ENCODE peak calls at places on chromosomes 3 and 15, in six cellular contexts. One of them, this sample, is unnamed.

GRCh38 chr3:159855599-159856495 is 132.8 kb upstream of the IL12A start:
- DNase-seq in posterior vena cava: no peak
- DNase-seq in cardiac muscle cell: no peak
- DNase-seq in HS-27A: no peak
- DNase-seq in activated T-helper 1 cell treated with Interleukin-2 at 50 U/mL for 16 hours: no peak
- DNase-seq in choroid plexus epithelial cell: peak
- DNase-seq in this sample: no peak

GRCh38 chr3:43257850-43258249 is 28.5 kb upstream of the SNRK start:
- DNase-seq in cardiac muscle cell: no peak
- DNase-seq in HS-27A: no peak
- DNase-seq in choroid plexus epithelial cell: no peak
- DNase-seq in posterior vena cava: no peak
- DNase-seq in activated T-helper 1 cell treated with Interleukin-2 at 50 U/mL for 16 hours: no peak
- DNase-seq in this sample: no peak

GRCh38 chr3:122786067-122786466 is 7.6 kb downstream of the HSPBAP1 start:
- DNase-seq in activated T-helper 1 cell treated with Interleukin-2 at 50 U/mL for 16 hours: no peak
- DNase-seq in posterior vena cava: no peak
- DNase-seq in cardiac muscle cell: no peak
- DNase-seq in choroid plexus epithelial cell: peak
- DNase-seq in HS-27A: no peak
- DNase-seq in this sample: peak

GRCh38 chr3:170506556-170506955 is 79.3 kb downstream of the SLC7A14 start:
- DNase-seq in cardiac muscle cell: peak
- DNase-seq in activated T-helper 1 cell treated with Interleukin-2 at 50 U/mL for 16 hours: no peak
- DNase-seq in HS-27A: no peak
- DNase-seq in posterior vena cava: no peak
- DNase-seq in choroid plexus epithelial cell: peak
- DNase-seq in this sample: peak

GRCh38 chr3:13016083-13016725 is 57.0 kb downstream of the IQSEC1 start:
- DNase-seq in activated T-helper 1 cell treated with Interleukin-2 at 50 U/mL for 16 hours: peak
- DNase-seq in cardiac muscle cell: no peak
- DNase-seq in HS-27A: no peak
- DNase-seq in posterior vena cava: peak
- DNase-seq in choroid plexus epithelial cell: no peak
- DNase-seq in this sample: no peak

GRCh38 chr15:100292010-100292409 is 49.8 kb downstream of the ADAMTS17 start:
- DNase-seq in cardiac muscle cell: no peak
- DNase-seq in HS-27A: no peak
- DNase-seq in posterior vena cava: no peak
- DNase-seq in choroid plexus epithelial cell: no peak
- DNase-seq in activated T-helper 1 cell treated with Interleukin-2 at 50 U/mL for 16 hours: no peak
- DNase-seq in this sample: no peak

GRCh38 chr3:155078959-155079794 is 942 bp upstream of the MME start:
- DNase-seq in cardiac muscle cell: no peak
- DNase-seq in activated T-helper 1 cell treated with Interleukin-2 at 50 U/mL for 16 hours: no peak
- DNase-seq in HS-27A: peak
- DNase-seq in posterior vena cava: no peak
- DNase-seq in choroid plexus epithelial cell: peak
- DNase-seq in this sample: peak

GRCh38 chr3:118900737-118901525 is 133.7 kb downstream of the IGSF11 start:
- DNase-seq in posterior vena cava: no peak
- DNase-seq in activated T-helper 1 cell treated with Interleukin-2 at 50 U/mL for 16 hours: no peak
- DNase-seq in cardiac muscle cell: no peak
- DNase-seq in HS-27A: no peak
- DNase-seq in choroid plexus epithelial cell: no peak
- DNase-seq in this sample: no peak

GRCh38 chr3:133384331-133385027 is 15.4 kb upstream of the BFSP2 start:
- DNase-seq in HS-27A: no peak
- DNase-seq in posterior vena cava: no peak
- DNase-seq in activated T-helper 1 cell treated with Interleukin-2 at 50 U/mL for 16 hours: no peak
- DNase-seq in cardiac muscle cell: peak
- DNase-seq in choroid plexus epithelial cell: peak
- DNase-seq in this sample: peak

GRCh38 chr3:71902258-71903128 is 117.5 kb upstream of the PROK2 start:
- DNase-seq in cardiac muscle cell: no peak
- DNase-seq in choroid plexus epithelial cell: no peak
- DNase-seq in posterior vena cava: no peak
- DNase-seq in HS-27A: no peak
- DNase-seq in activated T-helper 1 cell treated with Interleukin-2 at 50 U/mL for 16 hours: no peak
- DNase-seq in this sample: no peak

GRCh38 chr3:111895079-111895478 is 36.0 kb downstream of the PHLDB2 start:
- DNase-seq in posterior vena cava: no peak
- DNase-seq in cardiac muscle cell: peak
- DNase-seq in HS-27A: no peak
- DNase-seq in activated T-helper 1 cell treated with Interleukin-2 at 50 U/mL for 16 hours: no peak
- DNase-seq in choroid plexus epithelial cell: peak
- DNase-seq in this sample: peak

GRCh38 chr15:70132148-70132547 is 34.4 kb upstream of the TLE3 start:
- DNase-seq in activated T-helper 1 cell treated with Interleukin-2 at 50 U/mL for 16 hours: no peak
- DNase-seq in choroid plexus epithelial cell: peak
- DNase-seq in cardiac muscle cell: no peak
- DNase-seq in HS-27A: no peak
- DNase-seq in posterior vena cava: no peak
- DNase-seq in this sample: peak

GRCh38 chr3:186162221-186162620 is 53.3 kb upstream of the ETV5 start:
- DNase-seq in choroid plexus epithelial cell: peak
- DNase-seq in cardiac muscle cell: no peak
- DNase-seq in HS-27A: no peak
- DNase-seq in activated T-helper 1 cell treated with Interleukin-2 at 50 U/mL for 16 hours: no peak
- DNase-seq in posterior vena cava: no peak
- DNase-seq in this sample: no peak

GRCh38 chr3:86995537-86995936 is 4.6 kb upstream of the VGLL3 start:
- DNase-seq in choroid plexus epithelial cell: peak
- DNase-seq in HS-27A: peak
- DNase-seq in cardiac muscle cell: no peak
- DNase-seq in posterior vena cava: no peak
- DNase-seq in activated T-helper 1 cell treated with Interleukin-2 at 50 U/mL for 16 hours: no peak
- DNase-seq in this sample: peak

GRCh38 chr3:155218470-155218869 is 75.0 kb downstream of the STRIT1 start:
- DNase-seq in cardiac muscle cell: no peak
- DNase-seq in posterior vena cava: no peak
- DNase-seq in activated T-helper 1 cell treated with Interleukin-2 at 50 U/mL for 16 hours: no peak
- DNase-seq in choroid plexus epithelial cell: peak
- DNase-seq in HS-27A: no peak
- DNase-seq in this sample: no peak

GRCh38 chr3:8660271-8660731 is 15.7 kb upstream of the SSUH2 start:
- DNase-seq in posterior vena cava: no peak
- DNase-seq in HS-27A: peak
- DNase-seq in cardiac muscle cell: peak
- DNase-seq in choroid plexus epithelial cell: peak
- DNase-seq in activated T-helper 1 cell treated with Interleukin-2 at 50 U/mL for 16 hours: no peak
- DNase-seq in this sample: peak

GRCh38 chr3:12875857-12876451 is 34.6 kb upstream of the RPL32 start:
- DNase-seq in HS-27A: no peak
- DNase-seq in activated T-helper 1 cell treated with Interleukin-2 at 50 U/mL for 16 hours: no peak
- DNase-seq in posterior vena cava: no peak
- DNase-seq in choroid plexus epithelial cell: peak
- DNase-seq in cardiac muscle cell: peak
- DNase-seq in this sample: no peak

GRCh38 chr15:101198031-101198430 is 53.8 kb downstream of the CHSY1 start:
- DNase-seq in choroid plexus epithelial cell: no peak
- DNase-seq in cardiac muscle cell: no peak
- DNase-seq in activated T-helper 1 cell treated with Interleukin-2 at 50 U/mL for 16 hours: no peak
- DNase-seq in HS-27A: no peak
- DNase-seq in posterior vena cava: peak
- DNase-seq in this sample: no peak

GRCh38 chr3:155744091-155744625 is 713 bp downstream of the PLCH1 start:
- DNase-seq in posterior vena cava: no peak
- DNase-seq in cardiac muscle cell: peak
- DNase-seq in HS-27A: no peak
- DNase-seq in choroid plexus epithelial cell: no peak
- DNase-seq in activated T-helper 1 cell treated with Interleukin-2 at 50 U/mL for 16 hours: peak
- DNase-seq in this sample: peak

GRCh38 chr3:105513042-105513441 is 146.3 kb downstream of the ALCAM start:
- DNase-seq in HS-27A: peak
- DNase-seq in cardiac muscle cell: no peak
- DNase-seq in choroid plexus epithelial cell: peak
- DNase-seq in activated T-helper 1 cell treated with Interleukin-2 at 50 U/mL for 16 hours: no peak
- DNase-seq in posterior vena cava: no peak
- DNase-seq in this sample: peak

GRCh38 chr3:126678691-126679317 is 23.9 kb upstream of the TXNRD3 start:
- DNase-seq in activated T-helper 1 cell treated with Interleukin-2 at 50 U/mL for 16 hours: no peak
- DNase-seq in cardiac muscle cell: no peak
- DNase-seq in HS-27A: no peak
- DNase-seq in posterior vena cava: no peak
- DNase-seq in choroid plexus epithelial cell: no peak
- DNase-seq in this sample: no peak

GRCh38 chr15:85756411-85757072 is 38.2 kb downstream of the KLHL25 start:
- DNase-seq in activated T-helper 1 cell treated with Interleukin-2 at 50 U/mL for 16 hours: no peak
- DNase-seq in HS-27A: no peak
- DNase-seq in posterior vena cava: peak
- DNase-seq in cardiac muscle cell: no peak
- DNase-seq in choroid plexus epithelial cell: no peak
- DNase-seq in this sample: no peak

GRCh38 chr15:63950911-63951481 is 95.3 kb downstream of the DAPK2 start:
- DNase-seq in HS-27A: peak
- DNase-seq in choroid plexus epithelial cell: peak
- DNase-seq in posterior vena cava: peak
- DNase-seq in activated T-helper 1 cell treated with Interleukin-2 at 50 U/mL for 16 hours: no peak
- DNase-seq in cardiac muscle cell: no peak
- DNase-seq in this sample: peak

GRCh38 chr3:30810617-30811016 is 83.8 kb downstream of the GADL1 start:
- DNase-seq in cardiac muscle cell: no peak
- DNase-seq in HS-27A: no peak
- DNase-seq in activated T-helper 1 cell treated with Interleukin-2 at 50 U/mL for 16 hours: no peak
- DNase-seq in choroid plexus epithelial cell: no peak
- DNase-seq in posterior vena cava: peak
- DNase-seq in this sample: peak

GRCh38 chr3:125292015-125292414 is 79.5 kb upstream of the SLC12A8 start:
- DNase-seq in choroid plexus epithelial cell: no peak
- DNase-seq in activated T-helper 1 cell treated with Interleukin-2 at 50 U/mL for 16 hours: no peak
- DNase-seq in posterior vena cava: no peak
- DNase-seq in cardiac muscle cell: no peak
- DNase-seq in HS-27A: no peak
- DNase-seq in this sample: no peak

GRCh38 chr3:46163551-46163981 is 44.5 kb downstream of the CCR1 start:
- DNase-seq in cardiac muscle cell: no peak
- DNase-seq in choroid plexus epithelial cell: peak
- DNase-seq in posterior vena cava: no peak
- DNase-seq in HS-27A: no peak
- DNase-seq in activated T-helper 1 cell treated with Interleukin-2 at 50 U/mL for 16 hours: no peak
- DNase-seq in this sample: no peak

GRCh38 chr3:139113231-139113749 is 68.6 kb upstream of the PRR23C start:
- DNase-seq in choroid plexus epithelial cell: no peak
- DNase-seq in cardiac muscle cell: no peak
- DNase-seq in activated T-helper 1 cell treated with Interleukin-2 at 50 U/mL for 16 hours: no peak
- DNase-seq in HS-27A: no peak
- DNase-seq in posterior vena cava: peak
- DNase-seq in this sample: no peak

GRCh38 chr3:129503387-129504010 is 24.9 kb upstream of the RHO start:
- DNase-seq in posterior vena cava: no peak
- DNase-seq in cardiac muscle cell: no peak
- DNase-seq in HS-27A: no peak
- DNase-seq in activated T-helper 1 cell treated with Interleukin-2 at 50 U/mL for 16 hours: no peak
- DNase-seq in choroid plexus epithelial cell: no peak
- DNase-seq in this sample: no peak

GRCh38 chr3:171835116-171835515 is 8.0 kb upstream of the TMEM212 start:
- DNase-seq in posterior vena cava: no peak
- DNase-seq in cardiac muscle cell: no peak
- DNase-seq in HS-27A: no peak
- DNase-seq in choroid plexus epithelial cell: no peak
- DNase-seq in activated T-helper 1 cell treated with Interleukin-2 at 50 U/mL for 16 hours: no peak
- DNase-seq in this sample: no peak

GRCh38 chr15:39699531-39700110 is 83.0 kb downstream of the FSIP1 start:
- DNase-seq in activated T-helper 1 cell treated with Interleukin-2 at 50 U/mL for 16 hours: no peak
- DNase-seq in HS-27A: no peak
- DNase-seq in cardiac muscle cell: no peak
- DNase-seq in posterior vena cava: no peak
- DNase-seq in choroid plexus epithelial cell: no peak
- DNase-seq in this sample: no peak

This sample was measured in fibroblast of the aortic adventitia.